ENCODE peak calls at places on chromosomes 3 and 15, in five cellular contexts. J is AG04450, S is sigmoid colon, Q is fibroblast of pulmonary artery, U is lower leg skin. K is an unnamed sample.

GRCh38 chr3:132292062-132292461 is 25.1 kb upstream of the ACP3 start:
- DNase-seq in S (no peak), Q (no peak), U (no peak), J (no peak), K (no peak)

GRCh38 chr15:48544816-48545215 is 100.7 kb downstream of the FBN1 start:
- DNase-seq in U (no peak), Q (no peak), S (no peak), J (no peak), K (peak)

GRCh38 chr15:57505949-57506391 is 85.7 kb upstream of the MYZAP start:
- DNase-seq in U (peak), J (no peak), S (no peak), Q (peak), K (peak)

GRCh38 chr15:70451861-70452653 is 311.3 kb downstream of the UACA start:
- DNase-seq in Q (no peak), U (no peak), S (no peak), J (no peak), K (no peak)

GRCh38 chr15:52078876-52079700 is 33.5 kb downstream of the BCL2L10 start:
- DNase-seq in U (peak), J (no peak), Q (peak), S (peak), K (peak)

GRCh38 chr3:172447611-172448579 is at the start of gene GHSR:
- DNase-seq in J (no peak), Q (no peak), U (no peak), S (no peak), K (no peak)

GRCh38 chr3:65972765-65973164 is 66.0 kb downstream of the MAGI1 start:
- DNase-seq in U (no peak), Q (no peak), J (no peak), S (no peak), K (no peak)

GRCh38 chr15:48992545-48992944 is 28.8 kb upstream of the SHC4 start:
- DNase-seq in S (no peak), J (no peak), U (no peak), Q (no peak), K (no peak)

GRCh38 chr3:124768812-124769211 is 38.6 kb downstream of the UMPS start:
- DNase-seq in Q (peak), J (no peak), S (no peak), U (no peak), K (no peak)

GRCh38 chr3:37127340-37127739 is 47.0 kb downstream of the LRRFIP2 start:
- DNase-seq in Q (no peak), J (no peak), U (no peak), S (no peak), K (no peak)

GRCh38 chr3:170563712-170564423 is 22.0 kb downstream of the SLC7A14 start:
- DNase-seq in J (peak), U (no peak), Q (peak), S (no peak), K (peak)

GRCh38 chr3:72907131-72907697 is 19.4 kb downstream of the GXYLT2 start:
- DNase-seq in Q (peak), U (peak), S (peak), J (no peak), K (peak)

GRCh38 chr3:178849220-178849910 is 222.2 kb downstream of the ZMAT3 start:
- DNase-seq in J (no peak), S (no peak), U (no peak), Q (peak), K (no peak)

GRCh38 chr15:43218908-43219706 is 1.7 kb downstream of the EPB42 start:
- DNase-seq in J (no peak), Q (peak), S (no peak), U (peak), K (peak)

GRCh38 chr3:65672876-65673815 is 365.6 kb downstream of the MAGI1 start:
- DNase-seq in Q (peak), J (peak), U (no peak), S (peak), K (peak)

GRCh38 chr3:184481924-184482671 is 79.5 kb upstream of the EPHB3 start:
- DNase-seq in Q (no peak), J (no peak), U (peak), S (no peak), K (no peak)

GRCh38 chr15:71066983-71067382 is 48.3 kb upstream of the THSD4 start:
- DNase-seq in U (no peak), J (peak), Q (peak), S (no peak), K (no peak)

GRCh38 chr3:168096210-168096795 is 579 bp upstream of the GOLIM4 start:
- DNase-seq in Q (peak), S (no peak), U (peak), J (peak), K (peak)

GRCh38 chr3:177141471-177141870 is 55.8 kb downstream of the TBL1XR1 start:
- DNase-seq in S (no peak), Q (no peak), J (no peak), U (no peak), K (no peak)

GRCh38 chr15:90037961-90038633 is 37.0 kb downstream of the ZNF710 start:
- DNase-seq in J (no peak), Q (peak), S (peak), U (no peak), K (no peak)

GRCh38 chr3:37243811-37244748 is 69.7 kb upstream of the LRRFIP2 start:
- DNase-seq in J (no peak), U (peak), S (peak), Q (peak), K (peak)

GRCh38 chr3:53264718-53265117 is 8.9 kb upstream of the TKT start:
- DNase-seq in S (no peak), U (no peak), Q (no peak), J (no peak), K (no peak)

GRCh38 chr15:101437209-101437608 is 52.3 kb downstream of the PCSK6 start:
- DNase-seq in U (peak), J (no peak), S (no peak), Q (no peak), K (no peak)

GRCh38 chr3:10344147-10344943 is 23.4 kb upstream of the SEC13 start:
- DNase-seq in U (no peak), S (no peak), Q (peak), J (no peak), K (peak)

GRCh38 chr3:37766797-37767776 is 94.6 kb upstream of the CTDSPL start:
- DNase-seq in U (no peak), J (no peak), Q (no peak), S (no peak), K (no peak)

GRCh38 chr3:18079739-18080138 is 337.3 kb upstream of the TBC1D5 start:
- DNase-seq in S (no peak), U (no peak), J (no peak), Q (peak), K (peak)

GRCh38 chr3:194072097-194072428 is 63.9 kb upstream of the HES1 start:
- DNase-seq in Q (no peak), S (no peak), J (no peak), U (no peak), K (peak)

GRCh38 chr3:146817705-146818104 is 212.6 kb upstream of the PLSCR5 start:
- DNase-seq in U (no peak), J (no peak), Q (peak), S (no peak), K (peak)

GRCh38 chr3:133425898-133426297 is 26.0 kb downstream of the BFSP2 start:
- DNase-seq in U (no peak), S (no peak), Q (no peak), J (no peak), K (no peak)

GRCh38 chr15:41821831-41822230 is 6.1 kb upstream of the JMJD7 start:
- DNase-seq in Q (no peak), U (no peak), S (no peak), J (no peak), K (no peak)

GRCh38 chr15:41823502-41823901 is 4.4 kb upstream of the JMJD7 start:
- DNase-seq in U (no peak), J (no peak), Q (no peak), S (no peak), K (no peak)

GRCh38 chr15:41822471-41822870 is 5.4 kb upstream of the JMJD7 start:
- DNase-seq in U (no peak), J (no peak), S (no peak), Q (no peak), K (no peak)

GRCh38 chr15:41824062-41824745 is 3.7 kb upstream of the JMJD7 start:
- DNase-seq in S (no peak), J (no peak), U (no peak), Q (no peak), K (no peak)

GRCh38 chr15:41822957-41823356 is 4.9 kb upstream of the JMJD7 start:
- DNase-seq in Q (no peak), U (no peak), J (no peak), S (no peak), K (no peak)
- H3K4me3 ChIP-seq in Q (no peak), U (no peak), J (no peak), S (no peak), K (no peak)

GRCh38 chr3:192516850-192517249 is 210.5 kb downstream of the FGF12 start:
- DNase-seq in U (no peak), S (no peak), J (no peak), Q (no peak), K (no peak)

GRCh38 chr3:192515661-192516040 is 211.7 kb downstream of the FGF12 start:
- DNase-seq in J (no peak), Q (no peak), S (no peak), U (no peak), K (no peak)

GRCh38 chr3:192514754-192515660 is 212.3 kb downstream of the FGF12 start:
- DNase-seq in Q (no peak), U (peak), J (no peak), S (no peak), K (no peak)

GRCh38 chr3:192514081-192514753 is 213.1 kb downstream of the FGF12 start:
- DNase-seq in J (no peak), S (no peak), Q (peak), U (no peak), K (peak)
- H3K4me3 ChIP-seq in J (no peak), S (peak), Q (peak), U (no peak), K (peak)

DNA sequence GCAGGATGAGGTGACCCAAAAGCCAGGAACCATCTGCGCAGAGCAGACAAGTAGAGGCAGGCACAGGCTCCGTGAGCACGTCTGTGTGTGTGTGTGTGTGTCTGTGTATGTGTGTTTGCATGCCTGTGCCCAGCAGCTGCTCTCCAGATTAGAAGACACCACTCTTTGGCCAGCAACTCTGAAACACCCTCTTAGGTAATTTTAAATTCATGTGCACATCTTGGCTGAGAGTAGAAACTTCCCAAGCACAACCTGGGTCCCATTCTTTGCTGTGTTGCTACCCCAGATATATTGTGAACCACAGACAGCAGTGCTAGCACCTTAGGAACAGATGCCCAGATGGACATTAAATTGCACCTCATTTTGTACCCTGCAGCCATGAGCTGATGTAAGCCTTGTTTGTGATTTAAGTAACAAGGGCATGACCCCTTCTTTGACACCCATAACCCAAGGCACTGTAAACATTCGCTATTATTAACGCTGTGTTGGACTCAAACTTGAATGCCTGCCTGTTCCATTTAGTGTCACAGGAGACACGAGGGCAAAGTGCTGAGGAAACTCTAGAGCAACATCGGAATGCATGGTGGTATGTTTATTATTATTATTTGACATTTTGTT is at the start of gene FILIP1L:
- DNase-seq in Q (no peak), S (no peak), J (no peak), U (no peak), K (no peak)
- H3K4me3 ChIP-seq in Q (no peak), S (no peak), J (no peak), U (no peak), K (no peak)

DNA sequence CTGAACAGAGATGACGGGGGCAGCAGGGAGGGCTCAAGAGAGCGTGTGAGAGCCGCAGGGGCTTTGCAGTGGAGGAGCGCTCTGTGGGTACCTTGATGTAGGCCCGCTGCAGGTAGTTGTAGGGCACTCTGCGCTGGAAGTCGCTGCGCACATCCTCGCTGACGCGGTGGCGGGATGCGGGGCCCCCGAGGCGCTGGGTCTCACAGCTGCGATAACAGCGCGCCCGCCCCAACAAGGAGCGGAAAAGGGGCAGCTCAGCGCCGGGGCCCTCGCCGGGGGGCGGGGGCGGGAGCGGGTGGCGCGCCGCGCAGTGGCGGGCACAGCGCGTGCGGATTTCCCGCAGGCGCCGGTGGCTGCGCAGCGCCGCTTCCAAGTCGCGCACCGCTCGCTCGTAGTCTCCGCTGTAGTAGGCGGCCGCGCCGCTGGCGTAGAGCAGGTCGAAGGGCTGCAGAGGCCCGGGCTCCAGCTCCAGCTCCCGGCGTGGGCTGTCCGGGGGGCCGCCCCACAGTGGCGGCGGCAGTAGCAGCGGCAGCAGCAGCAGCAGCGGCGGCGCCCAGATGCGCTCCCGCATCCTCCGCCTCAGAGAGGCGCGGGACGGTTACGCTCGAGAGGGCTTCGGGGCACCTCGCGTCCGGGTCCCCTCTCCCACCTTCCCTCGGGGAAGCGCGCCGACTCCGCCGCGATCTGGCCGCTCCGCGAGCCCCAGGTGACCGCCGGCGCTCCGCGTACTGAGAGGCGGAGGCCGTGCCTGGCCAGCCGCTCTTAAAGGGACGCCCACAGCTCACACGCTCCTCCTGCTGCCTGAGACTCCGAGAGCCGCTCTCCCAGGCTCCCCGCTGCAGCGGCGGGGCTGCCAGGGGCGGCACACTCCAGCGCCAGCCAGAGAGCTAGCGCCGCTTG is at the start of gene P3H2:
- DNase-seq in J (peak), Q (peak), U (peak), S (peak), K (peak)
- H3K4me3 ChIP-seq in J (peak), Q (peak), U (peak), S (peak), K (peak)

GRCh38 chr15:82134426-82134825 is 88.6 kb upstream of the MEX3B start:
- DNase-seq in S (no peak), U (no peak), J (no peak), Q (no peak), K (no peak)

GRCh38 chr15:82139823-82140268 is 94.0 kb upstream of the MEX3B start:
- DNase-seq in S (no peak), Q (peak), J (no peak), U (no peak), K (peak)

GRCh38 chr15:82135645-82136044 is 89.8 kb upstream of the MEX3B start:
- DNase-seq in Q (peak), U (no peak), S (no peak), J (no peak), K (peak)

GRCh38 chr15:82138306-82138705 is 92.5 kb upstream of the MEX3B start:
- DNase-seq in S (no peak), Q (no peak), U (no peak), J (no peak), K (no peak)

DNA sequence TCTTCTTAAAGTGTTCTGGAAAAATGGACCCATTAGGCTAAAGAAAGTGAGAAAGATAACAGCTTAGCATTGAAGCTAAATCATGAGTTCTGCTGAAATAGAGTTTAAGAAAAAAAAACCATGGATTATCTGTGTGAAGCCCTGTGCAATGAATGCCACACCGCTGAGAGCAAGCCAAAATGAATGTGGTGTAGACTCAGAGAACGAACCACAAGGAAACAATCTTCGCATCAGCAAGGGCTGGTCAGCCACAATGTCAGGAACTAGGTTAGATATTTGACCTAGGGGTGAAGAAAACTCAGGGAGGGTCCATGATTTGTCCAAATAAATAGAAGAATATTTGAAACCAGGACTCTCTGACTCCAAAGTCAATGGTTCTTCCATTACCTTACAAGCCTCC is 91.4 kb upstream of the MEX3B start:
- DNase-seq in J (no peak), Q (no peak), S (no peak), U (no peak), K (peak)
- H3K4me3 ChIP-seq in J (no peak), Q (no peak), S (no peak), U (no peak), K (no peak)

DNA sequence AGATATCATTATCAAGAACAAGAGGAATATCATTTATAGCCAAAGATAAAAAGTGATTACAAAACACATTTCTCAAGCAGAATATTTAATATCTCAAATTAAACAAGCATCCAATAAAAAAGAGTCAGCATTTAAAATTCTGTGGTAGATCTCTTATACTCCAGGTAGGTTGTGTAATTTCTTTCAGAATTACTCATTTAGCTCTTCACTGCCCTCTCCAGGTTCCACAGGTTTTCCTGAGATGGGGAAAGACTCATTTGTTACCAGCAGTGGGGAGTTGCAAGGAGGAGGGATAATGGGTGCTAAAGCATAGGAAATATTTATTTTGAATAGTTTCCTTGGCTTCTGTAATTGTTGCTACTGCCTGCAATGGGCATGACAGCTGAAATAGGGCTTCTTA is 83.1 kb upstream of the RASGRP1 start:
- DNase-seq in S (no peak), J (no peak), U (no peak), Q (peak), K (peak)
- H3K4me3 ChIP-seq in S (no peak), J (no peak), U (no peak), Q (no peak), K (no peak)

GRCh38 chr15:59689626-59690236 is 611 bp upstream of the BNIP2 start:
- DNase-seq in J (no peak), U (peak), S (peak), Q (peak), K (peak)
- H3K4me3 ChIP-seq in J (peak), U (peak), S (peak), Q (peak), K (peak)

GRCh38 chr3:129399895-129400357 is 28.5 kb downstream of the EFCAB12 start:
- DNase-seq in S (no peak), Q (peak), U (no peak), J (no peak), K (no peak)
- H3K4me3 ChIP-seq in S (peak), Q (no peak), U (no peak), J (no peak), K (no peak)

DNA sequence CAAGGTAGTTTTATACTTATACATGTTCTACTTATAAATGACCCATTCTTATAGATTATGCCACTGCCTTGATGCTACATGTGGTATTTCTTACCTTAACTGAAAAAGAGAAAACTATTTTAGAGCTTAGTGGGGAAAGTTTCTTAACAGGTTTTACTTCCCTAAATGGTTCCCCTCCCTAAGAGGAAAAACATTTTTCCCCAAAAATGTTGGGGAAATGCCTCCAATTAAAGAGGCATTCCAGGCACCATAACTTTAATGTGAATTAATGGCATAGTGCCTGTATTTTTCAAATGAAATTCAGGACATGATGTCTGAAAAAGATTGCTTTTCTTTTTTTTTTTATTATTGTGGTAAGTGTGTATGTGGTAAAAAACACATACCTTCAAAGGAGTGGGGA is 22.6 kb downstream of the GOLM2 start:
- DNase-seq in Q (no peak), J (no peak), U (no peak), S (no peak), K (no peak)
- H3K4me3 ChIP-seq in Q (no peak), J (no peak), U (no peak), S (no peak), K (no peak)